ENCODE peak calls at places on chromosomes 12 and 14, in six cellular contexts. B, W, A, U, E and P are unnamed samples.

GRCh38 chr14:104085032-104085888 is at the start of gene ASPG:
- DNase-seq in B (no peak), W (peak), E (peak), A (no peak), U (peak), P (peak)

GRCh38 chr14:30581283-30581625 is 22.3 kb downstream of the G2E3 start:
- DNase-seq in E (no peak), B (no peak), A (no peak), U (no peak), W (no peak), P (no peak)

GRCh38 chr14:83425138-83425537 is 1891.5 kb upstream of the SEL1L start:
- DNase-seq in E (peak), W (no peak), B (no peak), A (peak), U (no peak), P (no peak)

GRCh38 chr12:94767971-94768370 is 117.6 kb upstream of the TMCC3 start:
- DNase-seq in U (no peak), E (no peak), A (no peak), W (no peak), B (no peak), P (no peak)

GRCh38 chr12:88339254-88339949 is 197.3 kb downstream of the TMTC3 start:
- DNase-seq in E (no peak), U (no peak), B (no peak), A (peak), W (no peak), P (no peak)

GRCh38 chr14:72607386-72608125 is 286.3 kb downstream of the DPF3 start:
- DNase-seq in B (no peak), W (no peak), U (no peak), E (no peak), A (no peak), P (no peak)

GRCh38 chr12:86530996-86531655 is 274.9 kb upstream of the MGAT4C start:
- DNase-seq in B (no peak), W (no peak), E (no peak), U (no peak), A (no peak), P (no peak)

GRCh38 chr14:99277534-99277933 is 5.5 kb upstream of the BCL11B start:
- DNase-seq in W (no peak), U (no peak), E (peak), B (no peak), A (no peak), P (no peak)

GRCh38 chr14:102319351-102320032 is at the start of gene ZNF839:
- DNase-seq in B (peak), W (peak), A (peak), U (peak), E (peak), P (peak)

GRCh38 chr14:102321456-102322101 is 2.0 kb downstream of the ZNF839 start:
- DNase-seq in U (no peak), W (no peak), E (no peak), B (no peak), A (no peak), P (no peak)

GRCh38 chr14:102318781-102319276 is 717 bp upstream of the ZNF839 start:
- DNase-seq in W (peak), U (no peak), E (no peak), A (no peak), B (no peak), P (peak)

GRCh38 chr14:102320033-102320660 is 601 bp downstream of the ZNF839 start:
- DNase-seq in A (peak), W (peak), B (no peak), U (peak), E (peak), P (peak)

GRCh38 chr14:102320671-102321455 is 1.3 kb downstream of the ZNF839 start:
- DNase-seq in U (no peak), B (no peak), A (no peak), E (no peak), W (no peak), P (no peak)
- H3K4me3 ChIP-seq in U (peak), B (no peak), A (peak), E (no peak), W (peak), P (peak)

DNA sequence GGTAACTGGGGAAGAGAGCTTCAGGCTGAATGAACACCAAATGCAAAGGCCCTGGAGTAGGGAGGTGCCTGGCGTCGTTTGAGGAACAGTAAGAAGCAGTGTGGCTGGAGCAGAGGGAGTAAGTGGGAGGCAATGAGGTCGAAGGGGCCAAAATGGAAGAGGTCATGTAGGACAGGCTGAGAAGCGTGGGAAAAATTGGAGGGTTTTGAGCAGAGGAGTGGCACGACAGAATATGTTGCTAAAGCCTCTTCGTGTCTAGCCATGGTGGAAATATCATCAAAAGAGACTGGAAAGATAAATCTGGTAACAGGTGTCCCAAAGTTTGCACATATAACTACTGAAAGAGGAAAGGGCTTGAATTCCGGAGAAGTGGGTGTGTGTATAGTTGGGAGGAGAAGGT is 1.9 kb downstream of the TRIM9 start:
- DNase-seq in A (no peak), E (no peak), B (no peak), U (no peak), W (no peak), P (no peak)
- H3K4me3 ChIP-seq in A (no peak), E (no peak), B (no peak), U (peak), W (peak), P (no peak)

DNA sequence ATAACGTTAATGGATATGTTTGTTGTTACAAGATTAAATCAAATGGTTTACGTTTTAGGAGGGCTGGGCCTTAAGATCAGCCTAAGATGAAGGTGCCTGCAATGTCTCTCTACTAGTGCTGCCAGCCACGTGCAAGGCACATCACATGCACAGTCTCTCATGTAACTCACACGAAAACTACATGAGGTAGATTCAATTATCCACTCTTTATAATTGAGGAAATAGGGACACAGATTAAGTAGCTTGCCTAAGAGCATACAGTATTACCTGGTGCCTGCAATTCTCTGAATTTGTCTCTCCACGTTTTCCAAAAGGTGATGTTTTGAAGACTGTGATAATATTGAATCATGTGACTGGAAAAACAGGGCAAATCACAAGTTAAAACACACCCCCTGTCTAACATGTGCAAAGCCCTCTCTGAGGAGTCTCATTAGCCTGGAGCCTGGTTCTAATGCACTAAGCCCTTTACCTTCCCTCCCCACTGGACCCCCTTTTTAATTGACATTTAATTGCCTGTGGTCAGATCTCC is 14.6 kb upstream of the ATP2A2 start:
- DNase-seq in W (no peak), U (no peak), B (no peak), A (no peak), E (no peak), P (no peak)
- H3K4me3 ChIP-seq in W (no peak), U (no peak), B (no peak), A (no peak), E (no peak), P (no peak)

GRCh38 chr14:103001226-103001625 is 56.1 kb downstream of the CDC42BPB start:
- DNase-seq in A (no peak), W (no peak), E (no peak), B (no peak), U (no peak), P (no peak)

GRCh38 chr14:103001651-103002396 is 55.5 kb downstream of the CDC42BPB start:
- DNase-seq in U (no peak), W (no peak), A (no peak), B (no peak), E (no peak), P (peak)

GRCh38 chr14:103003850-103004249 is 53.5 kb downstream of the CDC42BPB start:
- DNase-seq in B (no peak), U (no peak), E (no peak), W (no peak), A (no peak), P (no peak)

GRCh38 chr14:103003351-103003615 is 54.1 kb downstream of the CDC42BPB start:
- DNase-seq in B (no peak), E (no peak), A (no peak), U (no peak), W (no peak), P (no peak)

GRCh38 chr14:103002578-103003350 is 54.6 kb downstream of the CDC42BPB start:
- DNase-seq in E (no peak), B (no peak), A (no peak), U (peak), W (no peak), P (peak)
- H3K4me3 ChIP-seq in E (no peak), B (no peak), A (no peak), U (no peak), W (no peak), P (no peak)

DNA sequence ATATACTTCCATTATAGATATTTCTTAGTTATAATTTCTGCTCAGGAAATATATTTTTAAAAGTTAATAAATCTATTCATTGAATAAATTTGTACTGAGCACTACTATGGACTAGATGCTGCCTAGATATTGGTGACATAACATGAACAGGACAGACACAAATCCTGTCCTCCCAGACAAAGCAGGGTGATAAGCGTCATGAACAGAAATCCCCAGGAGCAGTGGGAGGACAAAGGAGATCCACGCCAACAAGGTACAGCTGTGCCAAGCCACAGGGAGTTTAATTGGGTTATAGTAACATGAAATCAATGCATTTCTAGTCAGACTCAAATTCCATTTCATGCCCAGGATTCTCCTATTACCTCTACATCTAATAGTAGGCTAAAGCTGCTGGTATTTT is 171.8 kb upstream of the CPNE8 start:
- DNase-seq in E (no peak), B (no peak), U (no peak), W (no peak), A (no peak), P (no peak)
- H3K4me3 ChIP-seq in E (no peak), B (no peak), U (no peak), W (no peak), A (no peak), P (no peak)

GRCh38 chr14:97218713-97219355 is 421.7 kb downstream of the VRK1 start:
- DNase-seq in W (no peak), U (peak), E (peak), A (no peak), B (no peak), P (no peak)
- H3K4me3 ChIP-seq in W (no peak), U (peak), E (peak), A (no peak), B (peak), P (no peak)

DNA sequence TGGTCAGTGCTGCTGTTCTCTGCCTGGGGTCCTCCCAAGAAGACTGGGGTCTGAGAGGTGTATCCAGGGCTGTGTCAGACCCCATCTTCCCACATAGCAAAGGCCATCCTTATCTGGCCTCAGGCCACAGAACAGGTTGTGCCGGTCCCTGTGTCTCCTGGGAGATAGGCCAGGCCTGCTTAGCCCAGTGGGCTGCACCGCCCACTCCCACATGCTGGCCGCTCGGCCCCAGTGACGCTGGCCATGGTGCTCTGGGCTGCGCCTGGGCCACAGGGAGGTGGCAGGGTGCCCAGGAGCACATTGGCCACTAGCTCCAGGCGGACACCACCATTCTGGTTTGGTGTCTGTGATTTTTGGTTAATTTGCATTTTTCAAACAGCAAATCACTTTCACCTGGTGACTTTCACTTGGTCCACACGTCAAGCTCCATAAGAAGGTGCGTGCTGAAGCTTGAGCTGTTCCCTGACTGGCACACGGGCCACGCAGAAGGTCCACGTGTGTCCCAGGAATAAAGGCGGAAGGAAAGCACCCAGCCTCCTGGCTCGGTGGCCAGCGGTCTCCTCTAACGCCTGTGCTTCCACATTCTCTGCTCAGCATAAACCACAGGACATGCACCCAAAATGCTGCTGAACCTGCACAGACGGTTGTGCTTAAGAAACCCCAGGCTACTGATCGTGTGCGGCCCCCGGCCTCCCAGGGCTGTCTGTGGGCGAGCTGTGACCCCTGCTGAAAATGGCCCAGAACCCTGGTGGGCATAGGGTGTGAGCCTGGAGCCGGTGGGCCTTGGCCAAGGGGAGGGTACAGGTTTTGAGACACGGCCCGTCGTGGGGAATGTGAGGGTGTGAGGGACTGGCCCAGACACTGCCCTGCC is 4.6 kb downstream of the FBRSL1 start:
- DNase-seq in A (peak), B (no peak), U (no peak), W (no peak), E (no peak), P (no peak)
- H3K4me3 ChIP-seq in A (no peak), B (no peak), U (no peak), W (no peak), E (no peak), P (no peak)

GRCh38 chr14:20623798-20624197 is 17.7 kb downstream of the OR6S1 start:
- DNase-seq in B (no peak), A (no peak), E (no peak), U (peak), W (no peak), P (no peak)

GRCh38 chr14:20622816-20623291 is 18.6 kb downstream of the OR6S1 start:
- DNase-seq in E (no peak), A (no peak), U (no peak), B (no peak), W (no peak), P (no peak)

GRCh38 chr14:20627337-20628032 is 14.0 kb downstream of the OR6S1 start:
- DNase-seq in U (no peak), W (no peak), B (no peak), E (no peak), A (peak), P (no peak)

GRCh38 chr14:20626274-20626673 is 15.2 kb downstream of the OR6S1 start:
- DNase-seq in W (no peak), A (no peak), E (no peak), B (no peak), U (no peak), P (no peak)

DNA sequence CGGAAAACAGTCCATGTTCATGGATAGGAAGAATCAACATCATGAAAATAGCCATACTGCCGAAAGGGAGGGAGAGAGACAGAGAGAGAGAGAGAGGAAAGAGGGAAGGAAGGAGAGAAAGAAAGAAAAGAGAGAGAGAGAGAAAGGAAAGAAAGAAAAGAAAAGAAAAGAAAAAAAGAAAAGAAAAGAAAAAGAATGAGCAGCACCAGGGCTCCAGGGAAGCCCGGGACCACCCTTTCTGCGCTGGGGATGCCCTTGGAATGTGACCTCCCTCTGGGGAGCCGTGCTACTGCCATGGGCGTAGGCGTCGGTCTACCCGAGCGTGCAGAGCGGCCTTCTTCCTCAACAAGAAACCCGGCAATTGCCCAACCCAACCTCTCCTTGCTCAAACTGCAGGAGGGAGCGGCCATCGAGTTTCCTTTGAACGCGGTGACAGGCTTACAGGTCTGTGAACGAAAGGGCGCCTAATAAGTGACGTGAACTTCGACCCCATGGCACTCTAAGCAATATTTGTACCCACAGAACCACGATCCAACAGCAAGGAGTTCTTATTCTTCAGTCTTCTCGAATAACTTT is 16.9 kb downstream of the OR6S1 start:
- DNase-seq in U (peak), A (no peak), W (no peak), E (peak), B (peak), P (no peak)
- H3K4me3 ChIP-seq in U (peak), A (no peak), W (no peak), E (peak), B (no peak), P (no peak)

DNA sequence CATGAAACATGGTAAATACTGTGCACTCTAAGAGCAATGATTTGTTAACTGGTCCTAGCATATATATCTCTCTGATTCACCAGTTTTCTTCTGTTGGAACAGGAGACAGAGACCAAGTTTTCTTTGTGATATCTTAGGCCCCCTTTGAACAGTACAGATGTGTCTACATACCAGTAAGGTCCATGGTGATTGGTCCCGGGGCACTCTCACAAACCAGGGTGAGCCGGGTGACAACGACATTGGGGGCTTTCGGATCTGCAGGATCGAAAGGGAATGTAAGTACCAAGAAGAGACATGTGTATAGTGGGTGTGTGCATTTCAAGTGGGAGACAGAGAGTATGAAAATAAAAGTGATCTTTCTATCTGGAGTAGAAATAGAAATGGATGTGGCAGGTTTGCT is 11.3 kb upstream of the ERP27 start:
- DNase-seq in E (no peak), U (no peak), W (no peak), A (no peak), B (no peak), P (no peak)
- H3K4me3 ChIP-seq in E (no peak), U (no peak), W (no peak), A (no peak), B (no peak), P (peak)

GRCh38 chr14:49692191-49692757 is 646 bp upstream of the KLHDC1 start:
- DNase-seq in W (no peak), U (no peak), E (no peak), A (no peak), B (no peak), P (no peak)

GRCh38 chr14:49687942-49688700 is at the start of gene POLE2:
- DNase-seq in U (peak), W (peak), B (peak), E (peak), A (peak), P (peak)

GRCh38 chr14:49691031-49691430 is 1.9 kb upstream of the KLHDC1 start:
- DNase-seq in U (peak), W (no peak), E (no peak), B (no peak), A (no peak), P (no peak)

GRCh38 chr14:49686425-49686824 is 1.6 kb downstream of the POLE2 start:
- DNase-seq in A (no peak), B (no peak), U (no peak), W (no peak), E (no peak), P (no peak)

GRCh38 chr14:49688701-49689030 is 652 bp upstream of the POLE2 start:
- DNase-seq in A (no peak), U (no peak), B (no peak), E (no peak), W (no peak), P (no peak)
- H3K4me3 ChIP-seq in A (no peak), U (peak), B (no peak), E (no peak), W (no peak), P (no peak)